ENCODE peak calls at places on chromosomes 2 and 18, in ten cellular contexts. N is fibroblast of mammary gland, H is RWPE1, Z is stomach, G is H1, U is upper lobe of right lung, Q is astrocyte of the spinal cord, X is heart right ventricle, B is psoas muscle, L is GM20000. S is an unnamed sample.

GRCh38 chr2:157192445-157193423 is 64.8 kb upstream of the GALNT5 start:
- DNase-seq in U (no peak), H (no peak), G (no peak), Z (no peak), L (peak; percentile 14), Q (peak; percentile 17), X (no peak), N (no peak), B (no peak), S (no peak)

GRCh38 chr2:199495147-199495546 is 37.4 kb upstream of the SATB2 start:
- DNase-seq in L (no peak), Q (no peak), N (no peak), U (no peak), X (no peak), H (peak; percentile 7), Z (no peak), B (no peak), G (no peak), S (no peak)

GRCh38 chr2:134892282-134893054 is 26.2 kb upstream of the CCNT2 start:
- DNase-seq in H (no peak), B (no peak), G (no peak), X (no peak), N (no peak), L (no peak), Q (no peak), U (no peak), Z (no peak), S (no peak)

GRCh38 chr2:98509542-98510321 is 65.1 kb downstream of the INPP4A start:
- DNase-seq in G (no peak), B (no peak), Q (no peak), Z (no peak), H (no peak), L (no peak), U (no peak), X (no peak), N (no peak), S (no peak)

GRCh38 chr18:1526996-1527395 is 622.3 kb downstream of the ADCYAP1 start:
- DNase-seq in G (no peak), H (no peak), U (no peak), Q (no peak), B (no peak), L (no peak), N (no peak), Z (no peak), X (no peak), S (peak; percentile 1)

GRCh38 chr2:6186332-6187100 is 494.3 kb downstream of the SOX11 start:
- DNase-seq in U (no peak), X (no peak), H (peak; percentile 4), B (no peak), L (no peak), Q (peak; percentile 85), N (peak; percentile 82), Z (peak; percentile 38), G (no peak), S (peak; percentile 15)

GRCh38 chr2:207839575-207839974 is 69.9 kb upstream of the FZD5 start:
- DNase-seq in Q (no peak), X (no peak), G (no peak), B (no peak), N (no peak), Z (no peak), H (no peak), L (no peak), U (no peak), S (no peak)

GRCh38 chr2:219448099-219448775 is 13.6 kb downstream of the SPEG start:
- DNase-seq in L (no peak), U (no peak), Q (no peak), X (no peak), Z (no peak), G (no peak), B (peak; percentile 50), H (no peak), N (no peak), S (no peak)

GRCh38 chr2:145851730-145852129 is 1331.8 kb upstream of the ZEB2 start:
- DNase-seq in Q (no peak), X (no peak), G (no peak), N (no peak), Z (no peak), H (no peak), U (no peak), B (no peak), L (no peak), S (no peak)

GRCh38 chr2:228597032-228597431 is 415.5 kb upstream of the SPHKAP start:
- DNase-seq in H (no peak), X (no peak), Z (no peak), N (no peak), G (no peak), U (no peak), Q (no peak), B (no peak), L (no peak), S (no peak)

GRCh38 chr2:182049330-182049729 is 63.7 kb downstream of the PPP1R1C start:
- DNase-seq in Q (no peak), G (no peak), Z (no peak), N (no peak), L (no peak), U (no peak), X (no peak), B (no peak), H (no peak), S (no peak)

GRCh38 chr18:49021433-49022129 is 70.8 kb upstream of the SMAD7 start:
- DNase-seq in Q (peak; percentile 20), Z (peak; percentile 79), N (peak; percentile 41), L (peak; percentile 71), U (peak; percentile 90), G (peak; percentile 64), B (peak; percentile 53), H (peak; percentile 72), X (peak; percentile 35), S (peak; percentile 95)

GRCh38 chr2:197122821-197123220 is 187.8 kb downstream of the ANKRD44 start:
- DNase-seq in N (no peak), G (no peak), L (no peak), B (no peak), H (no peak), U (no peak), Z (no peak), X (no peak), Q (no peak), S (peak; percentile 5)

GRCh38 chr2:64638502-64639120 is 15.1 kb downstream of the SERTAD2 start:
- DNase-seq in N (no peak), U (no peak), G (no peak), X (no peak), Z (no peak), H (no peak), Q (no peak), L (no peak), B (no peak), S (peak; percentile 93)

DNA sequence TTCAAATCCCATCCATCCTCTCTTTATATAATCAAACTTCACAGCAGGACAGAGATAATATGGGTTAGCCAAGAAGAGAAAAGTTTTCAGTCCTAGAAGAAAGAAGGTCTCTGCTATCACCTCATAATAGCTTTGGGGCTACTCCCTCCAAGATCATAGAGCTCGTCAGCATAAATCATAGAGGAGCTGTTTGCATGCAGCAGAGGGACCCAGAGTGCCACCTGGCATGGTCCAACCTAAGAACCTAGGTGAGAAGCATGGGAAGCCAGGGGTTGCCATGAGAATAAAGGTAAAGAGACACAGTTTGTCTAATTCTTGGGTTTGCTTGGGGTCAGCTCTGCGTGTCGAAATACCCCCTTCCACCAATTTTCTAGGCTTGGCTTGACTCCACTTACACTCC is 87.1 kb upstream of the CYP1B1 start:
- DNase-seq in L (no peak), Z (no peak), G (no peak), N (no peak), U (no peak), X (no peak), Q (no peak), B (no peak), H (no peak), S (no peak)
- TF ChIP-seq CTCF in L (no peak), Z (no peak), G (no peak), N (no peak), U (no peak), X (no peak), Q (no peak), B (no peak), H (no peak), S (peak; percentile 11)

DNA sequence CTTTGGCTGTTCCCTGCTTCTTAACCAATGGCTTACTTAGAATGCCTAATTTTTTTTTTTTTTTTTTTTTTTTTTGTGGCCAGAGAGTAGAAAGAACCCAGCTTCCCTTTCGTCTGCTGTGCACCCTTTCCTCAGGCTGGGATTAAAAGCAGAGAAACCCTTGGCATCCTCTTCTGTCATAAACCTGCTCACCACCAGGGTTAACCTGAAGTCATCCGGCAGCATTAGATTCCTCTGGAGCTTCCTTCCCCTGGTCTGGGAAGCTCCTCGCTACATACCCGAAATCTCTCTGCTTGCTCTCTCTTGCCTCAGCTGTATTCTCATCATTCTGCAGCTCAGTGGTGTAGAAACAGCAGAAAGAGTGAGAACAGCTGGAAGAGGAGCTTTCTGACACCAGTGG is 339.1 kb upstream of the MEIS1 start:
- DNase-seq in B (no peak), H (no peak), U (no peak), L (no peak), G (peak; percentile 17), N (no peak), Z (no peak), Q (no peak), X (no peak), S (no peak)
- TF ChIP-seq CTCF in B (no peak), H (no peak), U (no peak), L (no peak), G (peak; percentile 69), N (no peak), Z (no peak), Q (no peak), X (no peak), S (no peak)

GRCh38 chr2:10892796-10893350 is 18.9 kb upstream of the KCNF1 start:
- DNase-seq in G (no peak), U (no peak), B (no peak), L (no peak), H (no peak), Z (no peak), Q (no peak), N (no peak), X (no peak), S (no peak)

GRCh38 chr2:10894264-10894935 is 17.3 kb upstream of the KCNF1 start:
- DNase-seq in N (no peak), B (no peak), H (no peak), G (no peak), X (no peak), Z (no peak), Q (no peak), U (no peak), L (no peak), S (no peak)

GRCh38 chr2:10892316-10892715 is 19.4 kb upstream of the KCNF1 start:
- DNase-seq in X (no peak), Q (no peak), L (no peak), N (no peak), Z (no peak), B (no peak), U (no peak), G (no peak), H (no peak), S (no peak)

GRCh38 chr2:10897956-10898355 is 13.8 kb upstream of the KCNF1 start:
- DNase-seq in B (no peak), U (no peak), G (no peak), Z (no peak), N (peak; percentile 80), H (no peak), Q (peak; percentile 23), X (no peak), L (no peak), S (peak; percentile 53)

GRCh38 chr2:10895231-10895630 is 16.5 kb upstream of the KCNF1 start:
- DNase-seq in G (no peak), U (no peak), X (no peak), Q (no peak), H (no peak), B (no peak), Z (no peak), N (no peak), L (no peak), S (no peak)
- TF ChIP-seq CTCF in G (no peak), U (no peak), X (no peak), Q (no peak), H (no peak), B (no peak), Z (no peak), N (no peak), L (no peak), S (no peak)

GRCh38 chr2:131156452-131157149 is 51.5 kb downstream of the PLEKHB2 start:
- DNase-seq in H (no peak), U (no peak), X (no peak), L (peak; percentile 68), B (no peak), Q (no peak), G (no peak), Z (no peak), N (no peak), S (no peak)
- TF ChIP-seq CTCF in H (no peak), U (no peak), X (no peak), L (no peak), B (no peak), Q (peak; percentile 26), G (peak; percentile 33), Z (no peak), N (peak; percentile 5), S (no peak)

S was measured in bronchial epithelial cell.